ENCODE peak calls at places on chromosomes 13 and 19, in four cellular contexts. One of them, this sample, is unnamed.

GRCh38 chr13:53074119-53074518 is 45.5 kb downstream of the OLFM4 start:
- DNase-seq in WTC11: no peak
- DNase-seq in A549: no peak
- DNase-seq in K562: no peak
- DNase-seq in this sample: no peak

GRCh38 chr19:32599736-32600157 is 18.8 kb downstream of the PDCD5 start:
- DNase-seq in WTC11: no peak
- DNase-seq in A549: peak
- DNase-seq in K562: peak
- DNase-seq in this sample: peak

GRCh38 chr13:29511980-29512379 is 83.5 kb downstream of the SLC7A1 start:
- DNase-seq in WTC11: no peak
- DNase-seq in A549: no peak
- DNase-seq in K562: no peak
- DNase-seq in this sample: no peak

GRCh38 chr13:110644892-110645521 is 29.7 kb downstream of the NAXD start:
- DNase-seq in WTC11: peak
- DNase-seq in A549: no peak
- DNase-seq in K562: no peak
- DNase-seq in this sample: no peak

GRCh38 chr13:49304356-49304755 is 56.6 kb downstream of the CDADC1 start:
- DNase-seq in WTC11: no peak
- DNase-seq in A549: no peak
- DNase-seq in K562: no peak
- DNase-seq in this sample: no peak

GRCh38 chr13:51323824-51324511 is 15.5 kb upstream of the SERPINE3 start:
- DNase-seq in WTC11: no peak
- DNase-seq in A549: no peak
- DNase-seq in K562: no peak
- DNase-seq in this sample: no peak

GRCh38 chr19:53158119-53158656 is 665 bp downstream of the ZNF347 start:
- DNase-seq in WTC11: peak
- DNase-seq in A549: no peak
- DNase-seq in K562: peak
- DNase-seq in this sample: no peak

GRCh38 chr13:103255587-103256301 is 189.5 kb upstream of the SLC10A2 start:
- DNase-seq in WTC11: no peak
- DNase-seq in A549: no peak
- DNase-seq in K562: no peak
- DNase-seq in this sample: no peak

GRCh38 chr13:31835932-31836331 is 96.6 kb downstream of the RXFP2 start:
- DNase-seq in WTC11: no peak
- DNase-seq in A549: no peak
- DNase-seq in K562: no peak
- DNase-seq in this sample: peak

DNA sequence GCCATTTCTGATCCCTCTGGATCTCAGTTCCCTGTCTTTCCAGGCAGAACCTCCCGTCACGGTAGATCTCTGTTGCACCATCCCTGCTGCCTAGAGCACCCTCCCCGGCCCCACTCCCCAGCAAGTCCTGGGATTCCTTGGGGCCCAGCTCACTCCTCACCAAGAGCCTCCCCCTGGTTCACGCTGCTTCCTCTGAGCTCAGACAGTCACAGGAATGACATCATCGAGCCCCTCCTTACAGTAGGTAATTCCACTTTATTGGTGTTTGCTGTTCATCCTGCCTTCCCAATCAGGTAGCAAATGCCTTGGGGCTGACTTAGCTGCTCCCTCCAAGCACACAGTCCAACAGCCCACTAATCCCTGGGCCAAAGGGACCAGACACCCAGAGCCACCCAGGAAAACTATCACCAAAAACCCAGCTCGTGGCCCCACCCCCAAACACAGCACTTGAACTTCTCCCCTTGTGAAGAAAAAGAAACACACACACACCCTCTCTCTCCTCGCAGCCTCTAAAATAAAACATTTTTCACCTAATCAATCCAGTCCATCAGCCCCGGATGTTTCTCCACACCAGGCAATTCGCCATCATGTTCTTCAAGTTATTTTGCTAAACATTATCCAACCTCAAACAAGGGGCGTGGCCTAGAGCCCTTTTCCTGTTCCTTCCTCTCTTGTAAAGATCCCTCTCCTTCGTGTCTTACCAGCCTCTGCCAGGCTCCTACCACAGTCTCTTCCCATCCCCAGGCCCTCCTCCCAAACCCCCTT is 2.5 kb downstream of the NAPA start:
- DNase-seq in WTC11: no peak
- DNase-seq in A549: no peak
- DNase-seq in K562: peak
- DNase-seq in this sample: peak
- TF ChIP-seq ESRRA in WTC11: no peak
- TF ChIP-seq ESRRA in A549: no peak
- TF ChIP-seq ESRRA in K562: no peak
- TF ChIP-seq ESRRA in this sample: no peak

GRCh38 chr13:41561179-41561578 is 103.8 kb downstream of the RGCC start:
- DNase-seq in WTC11: no peak
- DNase-seq in A549: no peak
- DNase-seq in K562: no peak
- DNase-seq in this sample: no peak
- TF ChIP-seq ESRRA in WTC11: no peak
- TF ChIP-seq ESRRA in A549: no peak
- TF ChIP-seq ESRRA in K562: no peak
- TF ChIP-seq ESRRA in this sample: no peak

GRCh38 chr19:2247433-2248101 is 1.6 kb upstream of the AMH start:
- DNase-seq in WTC11: no peak
- DNase-seq in A549: no peak
- DNase-seq in K562: no peak
- DNase-seq in this sample: no peak

GRCh38 chr19:2249010-2249866 is at the start of gene AMH:
- DNase-seq in WTC11: no peak
- DNase-seq in A549: no peak
- DNase-seq in K562: no peak
- DNase-seq in this sample: no peak

GRCh38 chr19:2246801-2247361 is 2.2 kb upstream of the AMH start:
- DNase-seq in WTC11: no peak
- DNase-seq in A549: no peak
- DNase-seq in K562: no peak
- DNase-seq in this sample: no peak

GRCh38 chr19:2249880-2250764 is 999 bp downstream of the AMH start:
- DNase-seq in WTC11: no peak
- DNase-seq in A549: no peak
- DNase-seq in K562: no peak
- DNase-seq in this sample: no peak

GRCh38 chr19:2248136-2249009 is 750 bp upstream of the AMH start:
- DNase-seq in WTC11: no peak
- DNase-seq in A549: no peak
- DNase-seq in K562: no peak
- DNase-seq in this sample: no peak
- TF ChIP-seq ESRRA in WTC11: no peak
- TF ChIP-seq ESRRA in A549: no peak
- TF ChIP-seq ESRRA in K562: no peak
- TF ChIP-seq ESRRA in this sample: no peak

DNA sequence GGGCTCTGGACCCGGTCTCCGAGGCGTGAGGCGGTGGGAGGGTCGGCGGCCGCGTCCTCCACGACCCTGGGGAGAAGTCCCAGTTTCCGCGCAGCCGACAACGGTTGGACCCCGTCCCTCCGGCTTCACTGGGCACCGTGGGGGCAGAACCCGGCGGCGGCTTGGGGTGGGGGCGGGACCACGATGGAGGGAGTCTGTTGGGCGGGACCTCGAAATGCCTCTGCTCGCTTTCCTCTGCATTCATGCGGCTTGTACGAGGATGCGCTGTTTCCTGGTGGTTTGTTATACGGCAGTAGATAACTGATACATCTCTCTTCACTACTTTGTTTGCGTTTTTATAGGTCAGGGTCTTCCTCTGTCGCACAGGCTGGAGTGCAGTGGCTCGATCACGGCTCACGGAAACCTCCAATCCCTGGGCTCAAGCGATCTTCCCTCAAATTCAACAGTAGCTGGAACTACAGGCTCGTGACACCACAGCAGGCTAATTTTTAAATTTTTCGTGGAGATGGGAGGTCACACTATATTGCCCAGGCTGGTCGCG is 24.6 kb upstream of the ZNF846 start:
- DNase-seq in WTC11: no peak
- DNase-seq in A549: no peak
- DNase-seq in K562: peak
- DNase-seq in this sample: no peak
- TF ChIP-seq ESRRA in WTC11: no peak
- TF ChIP-seq ESRRA in A549: no peak
- TF ChIP-seq ESRRA in K562: no peak
- TF ChIP-seq ESRRA in this sample: no peak

GRCh38 chr13:85254641-85255040 is 544.6 kb downstream of the SLITRK6 start:
- DNase-seq in WTC11: no peak
- DNase-seq in A549: no peak
- DNase-seq in K562: no peak
- DNase-seq in this sample: no peak
- TF ChIP-seq ESRRA in WTC11: no peak
- TF ChIP-seq ESRRA in A549: no peak
- TF ChIP-seq ESRRA in K562: no peak
- TF ChIP-seq ESRRA in this sample: no peak

DNA sequence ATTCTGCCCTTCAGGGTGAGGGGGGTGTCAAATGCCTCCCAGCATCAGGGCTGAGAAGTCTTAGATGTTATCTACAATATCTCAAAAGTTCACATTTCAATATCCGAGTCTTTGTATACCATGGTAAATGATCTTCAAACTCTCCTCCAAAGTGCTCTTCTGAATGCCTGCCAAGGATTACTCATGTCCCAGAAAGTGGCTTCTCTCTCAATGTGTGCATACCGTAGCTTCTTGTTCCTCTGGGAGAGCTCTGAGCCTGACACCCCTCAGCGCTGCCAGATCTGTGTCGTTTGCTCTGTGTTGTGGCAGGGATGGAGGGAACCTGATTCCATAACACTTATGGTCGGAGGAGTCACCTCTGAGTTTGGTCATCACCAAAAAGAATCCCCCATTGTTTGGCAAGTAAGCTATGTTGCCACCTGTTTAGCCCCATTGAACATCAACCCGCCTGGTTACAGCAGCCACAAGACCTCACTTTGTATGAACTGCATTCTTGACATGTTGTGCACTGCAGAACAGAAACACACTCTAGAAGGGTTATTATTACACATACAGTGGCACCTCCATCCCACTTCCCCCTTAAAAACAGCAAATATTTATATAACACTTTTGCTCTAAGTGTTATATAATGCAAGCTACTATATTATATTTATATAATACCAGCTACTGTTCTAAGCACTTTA is 163.1 kb upstream of the MIR17HG start:
- DNase-seq in WTC11: no peak
- DNase-seq in A549: no peak
- DNase-seq in K562: no peak
- DNase-seq in this sample: no peak
- TF ChIP-seq ESRRA in WTC11: no peak
- TF ChIP-seq ESRRA in A549: no peak
- TF ChIP-seq ESRRA in K562: no peak
- TF ChIP-seq ESRRA in this sample: no peak

DNA sequence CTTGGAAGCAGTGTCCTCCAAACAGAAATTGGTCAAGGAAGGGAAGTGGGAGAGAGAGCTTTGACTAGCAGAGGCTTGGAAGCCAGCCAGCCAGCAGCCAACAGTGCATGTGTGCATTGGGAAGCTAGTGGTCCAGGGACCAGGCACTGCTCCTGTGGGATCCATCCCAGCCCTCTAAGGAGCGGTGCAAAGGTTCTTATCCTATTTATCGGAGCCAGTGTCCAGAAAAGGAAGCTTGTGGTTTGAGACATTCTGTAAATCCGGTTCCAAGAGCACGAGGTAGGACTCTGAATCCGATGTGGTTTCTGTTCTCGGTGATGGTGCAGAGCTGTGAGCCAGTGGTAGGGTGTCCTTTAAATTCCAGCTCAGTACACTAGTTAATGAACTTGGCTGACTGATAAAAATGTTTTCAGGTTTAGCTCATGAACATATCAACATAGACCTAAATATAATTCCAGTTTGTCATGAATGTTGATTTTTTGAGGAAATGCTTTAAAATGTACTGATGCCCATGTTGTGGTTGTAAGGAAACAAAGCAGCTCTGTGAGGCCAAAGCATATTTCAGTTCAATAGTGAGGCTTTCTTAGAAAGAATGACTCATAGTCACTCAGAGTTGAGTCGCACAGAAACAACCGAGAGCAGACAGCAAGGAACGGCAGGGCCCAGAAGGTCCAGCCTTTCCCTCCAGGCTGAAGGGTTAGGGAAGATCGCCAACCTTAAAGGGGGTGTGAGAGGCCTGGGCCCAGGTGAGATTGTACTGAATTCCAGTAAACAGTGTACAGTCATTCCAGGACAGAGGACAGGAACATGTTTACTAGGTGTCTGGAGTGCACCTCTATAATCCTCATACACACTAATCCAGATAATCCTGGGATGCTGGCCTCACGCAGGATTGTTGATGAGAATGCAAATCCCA is 21.5 kb upstream of the GARRE1 start:
- DNase-seq in WTC11: no peak
- DNase-seq in A549: peak
- DNase-seq in K562: peak
- DNase-seq in this sample: peak
- TF ChIP-seq ESRRA in WTC11: no peak
- TF ChIP-seq ESRRA in A549: no peak
- TF ChIP-seq ESRRA in K562: no peak
- TF ChIP-seq ESRRA in this sample: no peak

DNA sequence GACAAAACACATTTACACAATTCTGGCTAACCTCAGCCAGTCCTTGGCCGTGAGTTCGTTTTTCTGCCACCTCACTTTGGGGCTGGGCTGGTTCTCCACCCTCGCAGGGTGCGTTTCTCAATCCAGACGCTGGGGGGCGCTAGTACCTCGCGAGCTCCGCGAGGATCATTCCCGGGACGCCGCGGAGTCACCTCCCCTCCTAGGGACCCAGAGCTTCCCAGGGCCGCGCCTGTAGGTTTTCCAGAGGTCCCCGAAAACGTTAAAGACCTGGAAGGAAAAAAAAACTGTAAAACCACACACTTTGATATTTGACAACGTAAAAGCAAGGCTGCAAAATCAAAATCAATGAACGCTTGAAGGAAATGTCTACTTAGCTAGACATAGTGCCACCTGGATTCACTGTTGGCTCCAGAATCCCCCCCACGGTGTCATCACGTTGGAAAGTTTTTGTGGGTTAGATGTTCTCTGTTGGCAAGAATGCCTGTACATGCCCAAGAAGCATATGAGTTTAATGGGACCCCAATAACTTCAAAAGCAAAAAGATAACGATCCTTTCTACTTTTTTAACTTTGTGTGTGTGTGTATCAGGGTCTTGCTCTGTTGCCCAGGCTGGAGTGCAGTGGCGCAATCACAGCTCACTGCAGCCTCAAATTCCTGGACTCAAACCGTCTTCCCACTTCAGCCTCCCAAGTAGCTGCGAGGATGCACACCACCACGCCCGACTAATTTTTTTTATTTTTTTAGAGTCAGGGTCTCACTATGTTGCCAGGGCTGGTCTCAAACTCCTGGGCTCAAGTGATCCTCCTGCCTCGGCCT is 34.5 kb upstream of the TPM4 start:
- DNase-seq in WTC11: peak
- DNase-seq in A549: peak
- DNase-seq in K562: peak
- DNase-seq in this sample: peak
- TF ChIP-seq ESRRA in WTC11: no peak
- TF ChIP-seq ESRRA in A549: no peak
- TF ChIP-seq ESRRA in K562: no peak
- TF ChIP-seq ESRRA in this sample: no peak

This sample was measured in HepG2.